ENCODE peak calls at places on chromosomes 5 and 9, in four cellular contexts. C is IMR-90, E is GM12878, U is K562. T is an unnamed sample.

GRCh38 chr9:33130501-33130900 is 36.6 kb downstream of the B4GALT1 start:
- DNase-seq in C (peak), E (no peak), U (no peak), T (no peak)

GRCh38 chr9:16304301-16304700 is 566.2 kb downstream of the BNC2 start:
- DNase-seq in C (no peak), E (no peak), U (no peak), T (no peak)

GRCh38 chr5:1246711-1247431 is 21.7 kb downstream of the SLC6A18 start:
- DNase-seq in C (no peak), E (no peak), U (peak), T (peak)

GRCh38 chr9:120284796-120285195 is 295.2 kb downstream of the CDK5RAP2 start:
- DNase-seq in C (no peak), E (no peak), U (no peak), T (no peak)

GRCh38 chr5:149829954-149830353 is 99.8 kb downstream of the PPARGC1B start:
- DNase-seq in C (no peak), E (no peak), U (peak), T (peak)

GRCh38 chr9:14198544-14199510 is 115.1 kb downstream of the NFIB start:
- DNase-seq in C (no peak), E (no peak), U (no peak), T (no peak)

GRCh38 chr9:80059191-80059590 is 487.4 kb downstream of the TLE4 start:
- DNase-seq in C (no peak), E (no peak), U (no peak), T (no peak)

GRCh38 chr9:20408513-20408912 is 213.8 kb downstream of the MLLT3 start:
- DNase-seq in C (no peak), E (no peak), U (no peak), T (no peak)

GRCh38 chr9:114472765-114473446 is 32.4 kb downstream of the WHRN start:
- DNase-seq in C (peak), E (no peak), U (no peak), T (no peak)

GRCh38 chr5:35753500-35753899 is 103.2 kb upstream of the IL7R start:
- DNase-seq in C (no peak), E (no peak), U (no peak), T (no peak)

GRCh38 chr5:5881294-5881693 is 458.8 kb downstream of the ICE1 start:
- DNase-seq in C (no peak), E (no peak), U (no peak), T (no peak)

GRCh38 chr5:96896285-96896711 is 20.0 kb downstream of the ERAP2 start:
- DNase-seq in C (no peak), E (no peak), U (no peak), T (no peak)

GRCh38 chr9:92094655-92095054 is 20.6 kb downstream of the SPTLC1 start:
- DNase-seq in C (peak), E (no peak), U (peak), T (no peak)

GRCh38 chr9:24436761-24437160 is 108.9 kb downstream of the IZUMO3 start:
- DNase-seq in C (no peak), E (no peak), U (no peak), T (no peak)

GRCh38 chr5:9245071-9245470 is 300.8 kb downstream of the SEMA5A start:
- DNase-seq in C (no peak), E (no peak), U (no peak), T (no peak)

GRCh38 chr5:53035868-53036381 is 46.8 kb downstream of the ITGA2 start:
- DNase-seq in C (peak), E (no peak), U (peak), T (peak)

GRCh38 chr9:104831681-104832080 is 67.8 kb downstream of the NIPSNAP3B start:
- DNase-seq in C (peak), E (no peak), U (no peak), T (no peak)

GRCh38 chr9:16720386-16720785 is 150.1 kb downstream of the BNC2 start:
- DNase-seq in C (no peak), E (no peak), U (no peak), T (no peak)

GRCh38 chr5:54703091-54703490 is 185.5 kb downstream of the SNX18 start:
- DNase-seq in C (peak), E (no peak), U (no peak), T (peak)

GRCh38 chr9:91239367-91240111 is 122.2 kb downstream of the AUH start:
- DNase-seq in C (no peak), E (no peak), U (no peak), T (no peak)

GRCh38 chr9:127838375-127839078 is 15.9 kb downstream of the ENG start:
- DNase-seq in C (peak), E (no peak), U (no peak), T (peak)

GRCh38 chr9:27272103-27272502 is 24.8 kb downstream of the EQTN start:
- DNase-seq in C (no peak), E (no peak), U (no peak), T (no peak)

GRCh38 chr9:119280740-119281485 is 88.3 kb downstream of the BRINP1 start:
- DNase-seq in C (no peak), E (no peak), U (no peak), T (no peak)

GRCh38 chr5:67318746-67319145 is 122.1 kb upstream of the CD180 start:
- DNase-seq in C (no peak), E (no peak), U (no peak), T (no peak)

GRCh38 chr9:112531666-112532282 is 45.1 kb downstream of the KIAA1958 start:
- DNase-seq in C (peak), E (no peak), U (no peak), T (no peak)

GRCh38 chr9:137650259-137650658 is 31.5 kb downstream of the EHMT1 start:
- DNase-seq in C (no peak), E (no peak), U (no peak), T (no peak)

GRCh38 chr5:134288610-134289009 is 62.7 kb upstream of the PPP2CA start:
- DNase-seq in C (no peak), E (no peak), U (no peak), T (no peak)

GRCh38 chr9:29873579-29873978 is 2300.3 kb upstream of the C9orf72 start:
- DNase-seq in C (no peak), E (no peak), U (no peak), T (no peak)

GRCh38 chr5:144315994-144316634 is 145.4 kb downstream of the KCTD16 start:
- DNase-seq in C (no peak), E (no peak), U (no peak), T (no peak)
- TF ChIP-seq ELK1 in C (no peak), E (no peak), U (no peak), T (no peak)

GRCh38 chr5:131747180-131748105 is 49.4 kb downstream of the FNIP1 start:
- DNase-seq in C (peak), E (no peak), U (peak), T (no peak)
- TF ChIP-seq POLR2A in C (no peak), E (no peak), U (peak), T (no peak)

DNA sequence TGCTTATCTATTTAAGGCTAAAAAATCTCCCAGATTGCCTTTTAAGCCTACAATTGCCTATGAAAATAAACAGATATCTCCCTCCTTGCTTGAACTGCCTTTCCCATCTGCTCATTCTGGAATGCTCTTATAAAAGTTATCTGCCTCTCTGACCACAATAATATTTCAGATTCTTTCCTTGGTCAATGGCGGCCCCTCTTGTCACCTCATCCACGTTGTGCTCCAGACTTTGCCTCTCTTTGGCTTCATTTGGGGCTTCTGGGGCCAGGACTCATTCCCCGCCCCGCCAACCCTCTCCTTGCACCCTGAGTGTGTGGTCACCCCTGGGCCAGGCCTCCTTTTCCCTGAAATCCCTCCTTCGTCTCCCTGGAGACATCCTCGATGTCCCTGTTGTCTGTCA is 110.0 kb upstream of the RPS23 start:
- DNase-seq in C (peak), E (no peak), U (no peak), T (no peak)
- TF ChIP-seq ELK1 in C (no peak), E (no peak), U (no peak), T (no peak)

GRCh38 chr5:154940375-154940771 is 500 bp upstream of the MRPL22 start:
- DNase-seq in C (no peak), E (no peak), U (no peak), T (no peak)

GRCh38 chr5:154944716-154945115 is 3.8 kb downstream of the MRPL22 start:
- DNase-seq in C (no peak), E (no peak), U (no peak), T (no peak)

GRCh38 chr5:154943527-154943926 is 2.7 kb downstream of the MRPL22 start:
- DNase-seq in C (no peak), E (no peak), U (no peak), T (no peak)

GRCh38 chr5:154937718-154938466 is at the start of gene GEMIN5:
- DNase-seq in C (peak), E (peak), U (peak), T (peak)

DNA sequence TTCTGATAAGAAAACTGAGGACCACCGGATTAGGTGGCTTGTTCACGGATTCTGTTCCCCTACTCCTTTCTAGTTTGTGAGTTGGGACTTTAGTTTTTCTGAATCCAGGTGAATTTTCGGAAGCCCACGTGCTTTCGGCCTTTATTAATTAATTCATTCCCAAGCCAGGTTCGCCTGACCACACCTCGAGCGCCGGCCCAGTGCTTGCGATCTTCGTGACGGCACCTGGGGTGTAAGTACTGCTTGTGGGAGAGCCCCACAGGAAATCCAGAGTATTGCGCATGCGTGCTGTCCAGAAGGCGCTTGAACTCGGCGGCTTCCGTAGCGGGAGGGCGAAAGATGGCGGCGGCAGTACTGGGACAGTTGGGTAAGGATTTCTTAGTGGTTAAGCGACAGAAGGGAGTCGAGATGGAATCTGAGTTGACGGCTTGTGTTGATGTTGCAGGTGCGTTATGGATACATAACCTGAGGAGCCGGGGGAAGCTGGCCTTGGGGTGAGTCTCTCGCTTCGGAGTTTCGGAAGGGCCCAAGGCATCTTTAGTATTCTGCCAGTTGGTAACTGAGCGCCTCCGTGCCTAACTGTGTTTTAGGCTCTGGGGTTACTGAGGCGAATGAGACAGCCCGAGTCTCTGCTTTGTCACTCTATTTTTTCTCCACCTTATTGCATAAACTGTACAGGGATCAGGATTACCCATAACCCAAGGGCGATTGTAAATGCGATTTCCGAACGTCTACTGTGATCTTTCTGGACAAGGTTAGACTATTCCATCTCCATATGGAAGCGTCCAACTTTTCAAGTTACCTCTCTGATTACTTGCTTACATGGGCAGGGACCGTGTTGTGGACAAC is at the start of gene MRPL22:
- DNase-seq in C (peak), E (peak), U (peak), T (peak)
- TF ChIP-seq POLR2A in C (peak), E (peak), U (peak), T (peak)

DNA sequence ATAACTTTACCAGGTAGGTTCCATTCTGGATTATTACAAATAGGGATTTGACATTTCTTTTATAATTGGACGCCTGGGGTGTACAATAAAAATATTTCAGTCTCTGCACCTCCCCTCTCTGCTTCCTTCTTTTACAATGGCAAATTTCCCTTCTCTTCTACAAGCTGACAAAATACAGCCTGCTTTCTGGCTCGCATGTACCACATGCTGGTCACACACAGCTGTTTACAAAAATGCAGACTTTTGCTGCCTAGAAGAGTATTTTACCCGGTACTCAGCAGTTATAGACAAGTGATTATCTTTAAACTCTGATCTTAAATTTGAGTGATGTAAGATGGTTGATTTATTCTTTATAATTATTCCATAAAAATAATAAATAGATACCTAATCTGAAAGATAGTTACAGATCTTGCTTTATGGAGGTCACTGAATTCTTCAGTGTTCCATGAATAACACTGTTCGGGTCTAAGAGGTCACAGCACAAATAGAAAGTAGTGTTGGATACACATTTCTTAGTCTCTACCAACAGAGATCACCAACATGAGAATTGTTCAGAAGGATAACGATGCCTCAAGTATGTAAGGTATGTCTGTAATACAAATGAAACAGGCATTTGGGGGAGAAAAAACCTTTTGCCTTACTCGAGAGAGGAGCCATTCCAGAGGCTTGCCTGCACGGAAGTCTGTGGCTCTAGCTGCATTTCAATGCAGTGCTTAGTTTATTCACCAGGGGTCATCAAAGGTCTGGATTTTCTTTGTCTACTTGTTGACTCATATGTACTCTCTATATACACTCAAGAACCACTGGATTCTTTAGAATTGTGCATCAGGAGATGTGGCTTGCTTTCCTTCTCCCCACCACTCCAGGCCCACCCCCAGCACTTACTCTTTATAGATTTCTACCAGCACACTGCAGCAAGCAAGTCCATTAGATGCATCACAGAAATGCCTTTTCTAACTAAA is 206.6 kb upstream of the RFX3 start:
- DNase-seq in C (peak), E (peak), U (peak), T (peak)
- TF ChIP-seq ELK1 in C (no peak), E (no peak), U (no peak), T (no peak)

GRCh38 chr9:136109351-136110081 is 9.2 kb downstream of the TMEM250 start:
- DNase-seq in C (peak), E (peak), U (peak), T (peak)
- TF ChIP-seq POLR2A in C (no peak), E (no peak), U (peak), T (peak)